ENCODE peak calls at places on chromosomes 2 and 18, in five cellular contexts. M is OCI-LY7; J is neuronal stem cell; F is stomach; Z is CD4-positive, alpha-beta T cell. H is an unnamed sample.

GRCh38 chr2:168429988-168430387 is 26.1 kb upstream of the CERS6 start:
- DNase-seq in M (no peak), J (no peak), F (no peak), Z (no peak), H (no peak)

GRCh38 chr18:33749831-33750230 is 171.8 kb downstream of the ASXL3 start:
- DNase-seq in M (no peak), J (no peak), F (no peak), Z (no peak), H (no peak)

GRCh38 chr2:106030287-106031268 is 163.5 kb downstream of the UXS1 start:
- DNase-seq in M (no peak), J (no peak), F (no peak), Z (no peak), H (no peak)

GRCh38 chr2:80489718-80490117 is 185.2 kb upstream of the LRRTM1 start:
- DNase-seq in M (no peak), J (no peak), F (no peak), Z (no peak), H (no peak)

GRCh38 chr2:157559061-157559460 is 69.6 kb downstream of the ACVR1C start:
- DNase-seq in M (no peak), J (no peak), F (no peak), Z (no peak), H (no peak)

GRCh38 chr18:49018961-49019445 is 68.2 kb upstream of the SMAD7 start:
- DNase-seq in M (no peak), J (no peak), F (peak; percentile 18), Z (no peak), H (no peak)

GRCh38 chr18:35397976-35398375 is 20.8 kb upstream of the ZNF396 start:
- DNase-seq in M (no peak), J (no peak), F (no peak), Z (no peak), H (no peak)

GRCh38 chr2:165868211-165868610 is 74.2 kb upstream of the GALNT3 start:
- DNase-seq in M (no peak), J (no peak), F (no peak), Z (no peak), H (no peak)

GRCh38 chr18:377088-377487 is 109.2 kb upstream of the THOC1 start:
- DNase-seq in M (no peak), J (no peak), F (no peak), Z (no peak), H (no peak)

GRCh38 chr2:65046633-65047407 is 9.4 kb upstream of the CEP68 start:
- DNase-seq in M (no peak), J (no peak), F (no peak), Z (no peak), H (no peak)

GRCh38 chr18:29160123-29160522 is 983.2 kb upstream of the CDH2 start:
- DNase-seq in M (no peak), J (no peak), F (no peak), Z (no peak), H (no peak)

GRCh38 chr18:6328624-6329016 is 86.1 kb downstream of the L3MBTL4 start:
- DNase-seq in M (no peak), J (no peak), F (peak; percentile 51), Z (no peak), H (no peak)

GRCh38 chr2:146817613-146818012 is 1027.2 kb upstream of the ACVR2A start:
- DNase-seq in M (no peak), J (no peak), F (no peak), Z (no peak), H (no peak)

GRCh38 chr2:20048488-20049443 is 2.7 kb downstream of the LAPTM4A start:
- DNase-seq in M (no peak), J (peak; percentile 14), F (no peak), Z (no peak), H (no peak)

GRCh38 chr2:195395351-195395750 is 261.7 kb upstream of the SLC39A10 start:
- DNase-seq in M (no peak), J (no peak), F (no peak), Z (no peak), H (no peak)

GRCh38 chr2:156890498-156891148 is 366.9 kb upstream of the GALNT5 start:
- DNase-seq in M (no peak), J (no peak), F (no peak), Z (no peak), H (no peak)

GRCh38 chr2:209619782-209620181 is 151.8 kb upstream of the UNC80 start:
- DNase-seq in M (peak; percentile 36), J (no peak), F (no peak), Z (no peak), H (no peak)

GRCh38 chr2:102048465-102048864 is 56.7 kb downstream of the IL1R2 start:
- DNase-seq in M (no peak), J (no peak), F (peak; percentile 27), Z (no peak), H (no peak)

DNA sequence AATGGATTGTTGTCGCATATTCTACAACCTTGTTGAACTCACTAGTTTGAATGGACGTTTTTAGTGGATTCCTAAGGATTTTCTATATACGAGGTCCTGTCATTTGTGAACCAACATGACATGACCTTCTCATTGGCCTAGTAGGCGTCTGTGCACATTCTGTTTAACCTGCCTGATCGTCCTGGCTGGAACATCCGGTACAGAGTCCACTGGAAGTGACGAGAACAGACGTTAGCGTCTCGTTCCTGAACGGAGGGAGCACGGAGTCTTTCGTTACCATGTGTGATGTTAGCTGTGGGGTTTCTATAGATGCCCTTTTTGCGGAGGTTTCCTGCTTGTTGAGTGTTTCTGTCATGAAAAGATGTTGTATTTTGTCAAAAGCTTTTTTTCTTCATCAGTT is 61.9 kb downstream of the SLC66A2 start:
- DNase-seq in M (no peak), J (no peak), F (no peak), Z (no peak), H (no peak)
- H3K9me3 ChIP-seq in M (no peaks in the 10 kb centered on the region), J (peaks cover 26% of the 10 kb centered on the region), F (peaks cover 34% of the 10 kb centered on the region), Z (peaks cover 53% of the 10 kb centered on the region), H (peaks cover 8% of the 10 kb centered on the region)

DNA sequence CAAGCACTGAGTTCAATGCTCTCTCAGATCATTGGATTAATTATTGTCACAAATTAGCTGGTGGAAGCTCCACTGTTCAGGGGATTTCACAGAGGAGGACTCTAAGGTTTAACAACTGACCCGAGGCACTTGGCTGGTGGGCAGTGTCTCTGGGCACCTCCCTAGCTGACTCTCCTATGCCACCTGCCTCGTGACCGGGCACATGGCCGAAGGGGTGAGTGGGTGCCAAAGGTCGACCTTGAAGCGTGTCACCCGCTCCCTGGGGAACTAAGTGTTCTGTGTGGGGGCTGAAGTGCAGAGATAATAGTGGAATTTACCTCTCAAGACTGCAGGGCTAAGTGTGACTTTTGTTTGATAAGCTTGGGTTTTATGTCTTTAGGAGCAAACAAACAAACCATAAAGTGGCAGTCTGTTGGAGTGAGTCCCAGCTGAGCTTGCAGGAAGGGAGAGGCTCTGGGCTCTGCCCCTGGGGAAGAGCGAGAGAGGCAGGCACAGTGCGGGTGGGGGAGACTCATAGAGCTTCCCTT is 64.8 kb downstream of the BCL2L11 start:
- DNase-seq in M (no peak), J (no peak), F (peak; percentile 82), Z (no peak), H (no peak)
- H3K9me3 ChIP-seq in M (no peaks in the 10 kb centered on the region), J (no peaks in the 10 kb centered on the region), F (no peaks in the 10 kb centered on the region), Z (no peaks in the 10 kb centered on the region), H (no peaks in the 10 kb centered on the region)

DNA sequence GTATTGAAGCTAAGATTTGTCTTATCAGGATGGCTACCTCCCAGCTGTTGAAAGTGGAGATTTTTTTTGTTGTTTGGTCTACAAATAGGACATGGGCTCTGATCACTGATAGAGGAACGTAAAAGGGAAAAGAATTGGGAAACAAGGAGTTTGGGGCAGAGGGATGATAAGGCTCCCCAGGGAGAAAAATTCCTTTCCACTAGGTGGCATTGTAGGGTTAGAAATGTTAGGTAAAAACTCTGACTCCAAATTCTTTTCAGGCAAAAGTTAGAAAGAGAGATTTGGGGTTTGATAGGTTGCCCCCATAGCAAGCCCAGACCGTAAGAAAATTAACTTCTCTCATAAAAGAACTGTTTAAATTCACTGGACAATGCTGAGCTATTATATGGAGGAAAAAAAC is 19.8 kb downstream of the CMPK2 start:
- DNase-seq in M (no peak), J (no peak), F (no peak), Z (no peak), H (no peak)
- H3K9me3 ChIP-seq in M (peaks cover 29% of the 10 kb centered on the region), J (peaks cover 20% of the 10 kb centered on the region), F (peaks cover 82% of the 10 kb centered on the region), Z (peaks cover 80% of the 10 kb centered on the region), H (peaks cover 33% of the 10 kb centered on the region)

DNA sequence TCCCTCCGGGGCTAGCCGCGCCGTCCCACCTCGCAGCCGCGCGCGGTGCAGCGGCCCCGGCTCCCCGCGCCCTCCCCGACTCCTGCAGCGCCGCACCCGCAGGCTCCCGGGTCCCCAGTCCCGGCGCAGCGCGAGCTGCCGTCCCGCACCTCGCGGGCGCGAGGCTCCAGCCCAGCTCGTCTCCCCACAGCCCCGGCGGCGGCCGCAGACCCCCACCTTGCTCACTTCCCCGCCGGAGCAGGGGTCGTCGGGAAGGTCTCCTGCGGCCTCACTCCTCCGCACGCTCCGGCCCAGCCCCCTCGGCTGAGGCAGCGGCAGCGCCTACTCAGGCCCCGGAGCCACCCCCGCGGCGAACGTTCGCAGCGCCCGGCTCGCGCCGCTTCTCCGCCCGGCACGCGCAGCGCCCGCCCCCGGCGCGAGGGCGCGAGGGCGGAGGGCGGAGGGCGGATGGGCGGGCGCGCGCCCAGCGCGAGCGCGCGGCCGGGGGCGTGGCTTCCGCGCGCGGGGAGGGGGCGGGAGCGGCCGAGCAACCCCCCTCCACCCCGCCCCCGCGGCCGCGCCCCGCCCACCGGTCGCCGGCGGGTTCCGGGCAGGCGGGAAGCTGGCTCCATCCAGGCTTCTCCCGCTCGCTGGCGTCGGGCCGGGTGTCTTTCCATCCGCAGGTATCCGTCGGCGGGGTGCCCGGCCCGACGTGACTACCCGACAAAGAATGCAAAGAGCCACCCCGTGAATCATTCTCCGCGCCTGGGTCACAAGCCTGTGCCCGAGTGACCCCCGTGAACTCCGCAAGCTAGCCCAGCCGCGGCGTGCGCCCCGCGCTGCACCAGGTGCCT is at the start of gene DTNB:
- DNase-seq in M (peak; percentile 89), J (peak; percentile 84), F (peak; percentile 86), Z (peak; percentile 77), H (peak; percentile 87)
- H3K9me3 ChIP-seq in M (no peaks in the 10 kb centered on the region), J (no peaks in the 10 kb centered on the region), F (no peaks in the 10 kb centered on the region), Z (no peaks in the 10 kb centered on the region), H (no peaks in the 10 kb centered on the region)

GRCh38 chr2:27596627-27597026 is 13.8 kb downstream of the ZNF512 start:
- DNase-seq in M (no peak), J (no peak), F (no peak), Z (no peak), H (no peak)
- H3K9me3 ChIP-seq in M (peaks cover 20% of the 10 kb centered on the region), J (peaks cover 8% of the 10 kb centered on the region), F (no peaks in the 10 kb centered on the region), Z (peaks cover 10% of the 10 kb centered on the region), H (no peaks in the 10 kb centered on the region)